ENCODE peak calls at places on chromosome 16, in five cellular contexts. O is psoas muscle, P is aorta, B is heart right ventricle, C is Panc1. L is an unnamed sample.

GRCh38 chr16:4244254-4244812 is 2.5 kb upstream of the SRL start:
- ATAC-seq in B (no peak), P (no peak), O (no peak), C (no peak), L (no peak)

GRCh38 chr16:4317471-4318170 is 1.8 kb downstream of the GLIS2 start:
- ATAC-seq in C (peak), P (peak), B (peak), O (no peak), L (no peak)

GRCh38 chr16:22053921-22054341 is 38.4 kb upstream of the VWA3A start:
- ATAC-seq in C (no peak), B (no peak), P (no peak), O (no peak), L (no peak)

GRCh38 chr16:75010427-75010826 is 11.6 kb downstream of the ZNRF1 start:
- ATAC-seq in C (no peak), P (no peak), B (no peak), O (no peak), L (no peak)

GRCh38 chr16:57798267-57798810 is 4.0 kb downstream of the KIFC3 start:
- ATAC-seq in C (no peak), O (no peak), B (no peak), P (no peak), L (no peak)

GRCh38 chr16:59737274-59737673 is 1003.2 kb upstream of the GOT2 start:
- ATAC-seq in O (no peak), P (no peak), B (no peak), C (no peak), L (no peak)

GRCh38 chr16:67264277-67264676 is 15.1 kb upstream of the PLEKHG4 start:
- ATAC-seq in B (no peak), O (no peak), C (no peak), P (no peak), L (no peak)

GRCh38 chr16:70736454-70737376 is 50.9 kb upstream of the MTSS2 start:
- ATAC-seq in B (no peak), C (no peak), O (no peak), P (no peak), L (no peak)

GRCh38 chr16:1218930-1219611 is 6.0 kb downstream of the TPSG1 start:
- ATAC-seq in B (no peak), C (no peak), O (no peak), P (no peak), L (no peak)

GRCh38 chr16:84013787-84014569 is 28.6 kb downstream of the SLC38A8 start:
- ATAC-seq in B (peak), P (peak), C (peak), O (peak), L (peak)

GRCh38 chr16:15518412-15519351 is 84.3 kb downstream of the BMERB1 start:
- ATAC-seq in O (peak), C (peak), B (peak), P (peak), L (peak)

GRCh38 chr16:15529673-15530072 is 95.3 kb downstream of the BMERB1 start:
- ATAC-seq in O (no peak), C (no peak), P (no peak), B (peak), L (no peak)

GRCh38 chr16:85648782-85649181 is 35.7 kb downstream of the GSE1 start:
- ATAC-seq in C (no peak), P (no peak), O (no peak), B (no peak), L (no peak)

GRCh38 chr16:19601083-19601976 is 45.8 kb downstream of the VPS35L start:
- ATAC-seq in B (peak), C (peak), O (no peak), P (no peak), L (no peak)

GRCh38 chr16:66975302-66975893 is 13.0 kb upstream of the CES4A start:
- ATAC-seq in C (no peak), P (no peak), B (no peak), O (no peak), L (no peak)

GRCh38 chr16:24418729-24419128 is 120.6 kb upstream of the RBBP6 start:
- ATAC-seq in B (no peak), P (no peak), O (no peak), C (no peak), L (no peak)

GRCh38 chr16:67936876-67937605 is 391 bp upstream of the PSMB10 start:
- ATAC-seq in P (no peak), C (no peak), B (no peak), O (peak), L (no peak)

GRCh38 chr16:13909872-13910303 is 10.1 kb upstream of the ERCC4 start:
- ATAC-seq in B (peak), P (peak), C (peak), O (peak), L (peak)

GRCh38 chr16:56941856-56942331 is 10.0 kb downstream of the HERPUD1 start:
- ATAC-seq in O (no peak), P (no peak), C (no peak), B (no peak), L (no peak)

GRCh38 chr16:81552743-81553079 is 108.1 kb downstream of the CMIP start:
- ATAC-seq in B (no peak), O (no peak), P (no peak), C (no peak), L (no peak)

GRCh38 chr16:85195271-85195647 is 83.0 kb upstream of the CIBAR2 start:
- ATAC-seq in P (no peak), O (no peak), B (no peak), C (no peak), L (no peak)

GRCh38 chr16:89473791-89474414 is 16.5 kb downstream of the ANKRD11 start:
- ATAC-seq in O (peak), C (no peak), B (peak), P (no peak), L (no peak)

GRCh38 chr16:75262104-75262799 is 10.8 kb upstream of the BCAR1 start:
- ATAC-seq in P (no peak), B (no peak), C (no peak), O (no peak), L (no peak)

GRCh38 chr16:17408955-17409441 is 61.8 kb downstream of the XYLT1 start:
- ATAC-seq in C (no peak), B (no peak), O (no peak), P (no peak), L (no peak)

GRCh38 chr16:67236551-67237395 is 9.8 kb downstream of the TMEM208 start:
- ATAC-seq in O (peak), B (no peak), P (no peak), C (peak), L (no peak)

GRCh38 chr16:9015489-9015888 is 51.8 kb upstream of the USP7 start:
- ATAC-seq in C (no peak), B (no peak), O (no peak), P (no peak), L (no peak)

GRCh38 chr16:74936902-74937560 is 47.9 kb downstream of the WDR59 start:
- ATAC-seq in O (no peak), P (no peak), B (no peak), C (no peak), L (no peak)

GRCh38 chr16:50384500-50385122 is 15.8 kb upstream of the BRD7 start:
- ATAC-seq in O (no peak), B (no peak), P (no peak), C (no peak), L (no peak)

GRCh38 chr16:88743693-88744519 is 37.6 kb downstream of the CTU2 start:
- ATAC-seq in C (peak), B (peak), P (peak), O (peak), L (peak)

GRCh38 chr16:89341697-89342694 is 124.5 kb downstream of the ZNF778 start:
- ATAC-seq in O (no peak), P (no peak), B (no peak), C (no peak), L (no peak)

GRCh38 chr16:89022051-89022836 is 45.2 kb upstream of the CBFA2T3 start:
- ATAC-seq in P (no peak), O (no peak), C (no peak), B (no peak), L (no peak)

GRCh38 chr16:87295661-87296531 is 21.3 kb downstream of the C16orf95 start:
- ATAC-seq in B (no peak), O (no peak), C (no peak), P (no peak), L (no peak)

GRCh38 chr16:20001856-20002707 is 71.6 kb downstream of the GPR139 start:
- ATAC-seq in O (no peak), P (no peak), C (no peak), B (no peak), L (no peak)

GRCh38 chr16:80947708-80948615 is 58.7 kb downstream of the CMC2 start:
- ATAC-seq in P (no peak), B (no peak), C (no peak), O (no peak), L (no peak)

GRCh38 chr16:85699628-85700027 is 10.9 kb upstream of the GINS2 start:
- ATAC-seq in P (no peak), O (peak), B (peak), C (peak), L (no peak)

GRCh38 chr16:72561-73537 is at the start of gene RHBDF1:
- ATAC-seq in B (peak), O (peak), C (peak), P (peak), L (peak)
- H3K4me3 ChIP-seq in B (peak), O (peak), C (peak), P (peak), L (peak)

GRCh38 chr16:77849640-77850258 is 61.4 kb downstream of the VAT1L start:
- ATAC-seq in O (no peak), P (no peak), C (no peak), B (peak), L (no peak)
- H3K4me3 ChIP-seq in O (no peak), P (no peak), C (no peak), B (no peak), L (no peak)

GRCh38 chr16:55830658-55831294 is 2.1 kb downstream of the CES1 start:
- ATAC-seq in P (no peak), O (no peak), B (no peak), C (no peak), L (no peak)

GRCh38 chr16:55835578-55835977 is 2.7 kb upstream of the CES1 start:
- ATAC-seq in O (peak), P (peak), B (peak), C (no peak), L (peak)

GRCh38 chr16:55832788-55833583 is at the start of gene CES1:
- ATAC-seq in B (peak), P (peak), O (peak), C (peak), L (peak)

GRCh38 chr16:55834044-55834443 is 1.1 kb upstream of the CES1 start:
- ATAC-seq in C (no peak), O (no peak), P (no peak), B (no peak), L (no peak)

DNA sequence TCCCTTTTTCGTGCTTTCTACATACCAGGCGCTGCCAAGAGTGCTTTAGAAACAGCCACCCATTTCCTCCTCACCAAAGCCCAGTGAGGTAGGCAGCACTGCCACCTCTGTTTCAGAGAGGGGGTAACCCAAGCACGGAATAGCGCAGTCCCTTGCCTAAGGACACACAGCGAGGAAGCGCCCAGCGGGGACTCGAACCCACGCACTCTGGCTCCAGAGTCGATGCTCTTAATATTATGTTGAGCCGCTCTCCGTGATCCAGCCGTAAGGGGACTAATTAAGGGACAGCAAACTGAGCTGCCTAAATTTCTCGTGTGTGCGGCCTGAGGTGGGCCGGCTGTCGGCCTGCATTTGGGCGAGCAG is 490 bp downstream of the CES1 start:
- ATAC-seq in C (peak), O (no peak), P (no peak), B (peak), L (no peak)
- H3K4me3 ChIP-seq in C (peak), O (peak), P (no peak), B (peak), L (peak)

GRCh38 chr16:12539185-12539929 is 264.3 kb downstream of the CPPED1 start:
- ATAC-seq in P (no peak), C (no peak), O (no peak), B (no peak), L (no peak)
- H3K4me3 ChIP-seq in P (no peak), C (no peak), O (no peak), B (no peak), L (no peak)

GRCh38 chr16:72722552-72722951 is 325.4 kb downstream of the ZFHX3 start:
- ATAC-seq in C (no peak), P (no peak), B (no peak), O (no peak), L (no peak)
- H3K4me3 ChIP-seq in C (no peak), P (no peak), B (no peak), O (no peak), L (no peak)

GRCh38 chr16:49276646-49277385 is 4.8 kb downstream of the CBLN1 start:
- ATAC-seq in C (no peak), P (no peak), B (no peak), O (no peak), L (no peak)
- H3K4me3 ChIP-seq in C (no peak), P (no peak), B (no peak), O (no peak), L (no peak)

DNA sequence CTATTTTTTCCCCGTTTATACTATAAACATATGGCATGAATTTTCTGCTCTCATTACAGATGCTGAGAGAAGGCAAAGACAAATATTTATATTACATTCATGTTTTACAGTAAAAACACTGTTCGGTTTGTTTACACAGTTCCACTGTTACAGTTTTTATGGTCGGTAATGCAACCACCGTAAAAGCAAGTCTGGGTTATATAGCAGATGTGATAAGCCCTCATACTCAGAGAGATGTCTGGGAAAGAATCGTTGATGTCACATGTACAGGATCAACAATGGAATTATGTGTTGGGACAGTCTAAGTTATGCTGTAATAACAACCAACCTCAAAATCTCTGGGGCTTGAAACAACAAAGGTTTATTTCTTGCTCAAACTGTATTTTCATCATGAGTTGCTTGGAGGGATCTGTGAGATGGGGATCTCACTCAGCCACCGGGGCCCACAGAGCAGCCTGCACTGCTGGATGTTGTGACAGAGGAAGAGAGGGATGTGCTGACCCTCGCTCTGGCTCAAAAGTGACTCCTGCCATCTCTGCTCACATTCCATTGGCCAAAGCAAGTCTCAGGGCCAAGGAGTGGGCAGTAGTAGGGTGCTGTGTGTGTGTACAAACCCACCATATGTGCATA is 85.2 kb downstream of the WWOX start:
- ATAC-seq in O (no peak), C (peak), P (no peak), B (no peak), L (no peak)
- H3K4me3 ChIP-seq in O (no peak), C (no peak), P (peak), B (no peak), L (no peak)

GRCh38 chr16:54193656-54194007 is 93.0 kb downstream of the IRX3 start:
- ATAC-seq in C (peak), B (peak), P (peak), O (peak), L (peak)
- H3K4me3 ChIP-seq in C (no peak), B (peak), P (no peak), O (peak), L (no peak)

DNA sequence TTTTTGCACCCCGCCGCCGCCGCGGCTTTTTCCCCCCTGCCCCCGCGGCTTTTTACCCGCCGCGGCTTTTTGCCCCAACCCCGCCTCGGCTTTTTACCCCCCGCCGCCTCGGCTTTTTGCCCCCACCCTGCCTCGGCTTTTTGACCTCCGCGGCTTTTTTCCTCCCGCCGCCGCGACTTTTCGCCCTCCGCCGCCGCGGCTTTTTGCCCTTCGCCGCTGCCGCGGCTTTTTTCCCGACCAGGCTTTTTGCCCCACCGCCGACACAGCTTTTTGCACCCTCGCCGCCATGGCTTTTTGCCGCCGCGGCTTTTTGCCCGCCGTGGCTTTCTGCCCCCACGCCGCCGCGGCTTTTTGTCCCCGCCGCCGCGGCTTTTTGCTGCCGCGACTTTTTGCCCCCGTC is 137.0 kb upstream of the TP53TG3D start:
- ATAC-seq in B (no peak), O (no peak), C (no peak), P (no peak), L (no peak)
- H3K4me3 ChIP-seq in B (peak), O (peak), C (peak), P (peak), L (peak)

GRCh38 chr16:73459586-73459985 is 411.7 kb upstream of the ZFHX3 start:
- ATAC-seq in P (no peak), C (no peak), B (no peak), O (no peak), L (no peak)
- H3K4me3 ChIP-seq in P (no peak), C (no peak), B (no peak), O (no peak), L (no peak)